ENCODE peak calls at places on chromosomes 7 and 10, in five cellular contexts. L, A, R, G and T are unnamed samples.

GRCh38 chr7:156473476-156474240 is 166.9 kb upstream of the RNF32 start:
- DNase-seq in L (no peak), A (peak), R (no peak), G (peak), T (peak)

GRCh38 chr7:31204066-31204465 is 136.5 kb downstream of the NEUROD6 start:
- DNase-seq in L (no peak), A (no peak), R (no peak), G (no peak), T (no peak)

GRCh38 chr7:27157717-27158431 is 1.4 kb upstream of the HOXA7 start:
- DNase-seq in L (no peak), A (no peak), R (peak), G (no peak), T (no peak)

GRCh38 chr10:112360308-112361270 is 13.3 kb upstream of the ACSL5 start:
- DNase-seq in L (peak), A (no peak), R (no peak), G (peak), T (no peak)

GRCh38 chr7:120733143-120733542 is 124.8 kb downstream of the TSPAN12 start:
- DNase-seq in L (no peak), A (no peak), R (no peak), G (peak), T (no peak)

GRCh38 chr10:28054211-28054888 is 55.5 kb upstream of the ODAD2 start:
- DNase-seq in L (peak), A (no peak), R (no peak), G (peak), T (no peak)

GRCh38 chr10:30671011-30671616 is 41.6 kb upstream of the LYZL2 start:
- DNase-seq in L (no peak), A (no peak), R (no peak), G (peak), T (peak)

GRCh38 chr10:96038476-96039387 is 4.7 kb upstream of the CCNJ start:
- DNase-seq in L (no peak), A (no peak), R (no peak), G (no peak), T (no peak)

GRCh38 chr10:73859441-73860049 is 14.8 kb downstream of the CAMK2G start:
- DNase-seq in L (no peak), A (peak), R (no peak), G (no peak), T (no peak)

GRCh38 chr7:142908921-142909870 is 23.7 kb upstream of the TRPV6 start:
- DNase-seq in L (no peak), A (no peak), R (peak), G (no peak), T (no peak)

GRCh38 chr10:73911553-73912004 is 647 bp downstream of the PLAU start:
- DNase-seq in L (no peak), A (no peak), R (no peak), G (no peak), T (no peak)

GRCh38 chr10:101446947-101447346 is 93.0 kb downstream of the BTRC start:
- DNase-seq in L (no peak), A (no peak), R (no peak), G (no peak), T (no peak)

GRCh38 chr10:68559872-68560200 is 301 bp upstream of the TET1 start:
- DNase-seq in L (no peak), A (peak), R (no peak), G (peak), T (no peak)

GRCh38 chr10:44233561-44234470 is 151.1 kb downstream of the CXCL12 start:
- DNase-seq in L (no peak), A (no peak), R (no peak), G (no peak), T (no peak)

GRCh38 chr7:56083150-56083785 is 9.5 kb downstream of the PHKG1 start:
- DNase-seq in L (peak), A (no peak), R (no peak), G (no peak), T (no peak)

GRCh38 chr10:78292987-78293865 is 259.6 kb downstream of the RPS24 start:
- DNase-seq in L (no peak), A (no peak), R (no peak), G (no peak), T (no peak)

GRCh38 chr10:81179805-81180452 is 642.2 kb downstream of the SH2D4B start:
- DNase-seq in L (no peak), A (no peak), R (no peak), G (peak), T (no peak)